ENCODE peak calls at places on chromosomes 7 and 10, in five cellular contexts. S, G, R, O and T are unnamed samples. For H3K4me1, the result is how much of the 10 kb centered on the place peaks cover.

GRCh38 chr7:47482013-47482761 is 99.7 kb downstream of the TNS3 start:
- DNase-seq in S (peak), G (no peak), R (peak), O (peak), T (peak)

GRCh38 chr7:48962821-48963505 is 38.6 kb downstream of the CDC14C start:
- DNase-seq in S (no peak), G (no peak), R (no peak), O (no peak), T (no peak)

GRCh38 chr7:69060516-69060915 is 537.8 kb upstream of the AUTS2 start:
- DNase-seq in S (no peak), G (no peak), R (no peak), O (no peak), T (no peak)

GRCh38 chr10:11483189-11484148 is 128.0 kb downstream of the USP6NL start:
- DNase-seq in S (no peak), G (no peak), R (no peak), O (no peak), T (no peak)

GRCh38 chr7:73644887-73645286 is 20.6 kb upstream of the MLXIPL start:
- DNase-seq in S (no peak), G (no peak), R (no peak), O (no peak), T (no peak)

GRCh38 chr7:91636129-91636724 is 244.3 kb downstream of the MTERF1 start:
- DNase-seq in S (no peak), G (no peak), R (peak), O (peak), T (no peak)

GRCh38 chr7:155961241-155962190 is 149.3 kb upstream of the SHH start:
- DNase-seq in S (no peak), G (peak), R (peak), O (no peak), T (peak)

GRCh38 chr10:123007558-123008378 is 827 bp downstream of the IKZF5 start:
- DNase-seq in S (peak), G (peak), R (peak), O (peak), T (no peak)

GRCh38 chr7:91876391-91877133 is 3.9 kb downstream of the MTERF1 start:
- DNase-seq in S (no peak), G (no peak), R (peak), O (no peak), T (no peak)

GRCh38 chr10:34254596-34254995 is 560.5 kb downstream of the PARD3 start:
- DNase-seq in S (no peak), G (no peak), R (peak), O (no peak), T (no peak)

GRCh38 chr7:36639826-36640225 is 84.5 kb downstream of the AOAH start:
- DNase-seq in S (no peak), G (peak), R (no peak), O (no peak), T (no peak)

GRCh38 chr10:4704034-4704545 is 121.9 kb upstream of the AKR1E2 start:
- DNase-seq in S (no peak), G (no peak), R (peak), O (peak), T (no peak)

GRCh38 chr7:126856691-126857291 is 395.9 kb downstream of the GRM8 start:
- DNase-seq in S (no peak), G (no peak), R (peak), O (peak), T (no peak)

GRCh38 chr7:157177333-157177993 is 38.7 kb downstream of the UBE3C start:
- DNase-seq in S (no peak), G (no peak), R (no peak), O (no peak), T (no peak)

GRCh38 chr7:50246551-50246950 is 58.0 kb upstream of the IKZF1 start:
- DNase-seq in S (no peak), G (no peak), R (no peak), O (no peak), T (no peak)

GRCh38 chr10:118571123-118571522 is 24.3 kb downstream of the PRLHR start:
- DNase-seq in S (peak), G (no peak), R (no peak), O (no peak), T (no peak)

GRCh38 chr7:44761207-44762161 is 12.8 kb downstream of the ZMIZ2 start:
- DNase-seq in S (peak), G (peak), R (no peak), O (no peak), T (no peak)

GRCh38 chr10:5563991-5564536 is 39.3 kb downstream of the CALML3 start:
- DNase-seq in S (no peak), G (peak), R (peak), O (no peak), T (peak)

GRCh38 chr10:30417301-30417700 is 16.7 kb upstream of the MAP3K8 start:
- DNase-seq in S (no peak), G (no peak), R (no peak), O (no peak), T (no peak)

GRCh38 chr7:41655470-41655869 is 47.4 kb downstream of the INHBA start:
- DNase-seq in S (no peak), G (no peak), R (no peak), O (no peak), T (no peak)

GRCh38 chr7:51701935-51702334 is 385.3 kb upstream of the COBL start:
- DNase-seq in S (no peak), G (no peak), R (no peak), O (no peak), T (no peak)

GRCh38 chr10:13891542-13892431 is 305.0 kb downstream of the PRPF18 start:
- DNase-seq in S (no peak), G (no peak), R (peak), O (no peak), T (peak)

GRCh38 chr10:8058274-8059111 is 4.0 kb downstream of the GATA3 start:
- DNase-seq in S (no peak), G (no peak), R (no peak), O (no peak), T (no peak)

GRCh38 chr7:134855467-134855866 is 76.0 kb downstream of the CALD1 start:
- DNase-seq in S (no peak), G (no peak), R (no peak), O (no peak), T (no peak)

GRCh38 chr7:82472966-82473365 is 29.4 kb upstream of the CACNA2D1 start:
- DNase-seq in S (peak), G (no peak), R (no peak), O (no peak), T (no peak)

GRCh38 chr7:126398285-126398684 is 854.5 kb downstream of the GRM8 start:
- DNase-seq in S (no peak), G (no peak), R (no peak), O (no peak), T (no peak)

GRCh38 chr10:131729361-131729760 is 171.4 kb upstream of the PPP2R2D start:
- DNase-seq in S (no peak), G (peak), R (no peak), O (no peak), T (no peak)

GRCh38 chr7:24290004-24290641 is 6.1 kb downstream of the NPY start:
- DNase-seq in S (no peak), G (no peak), R (peak), O (peak), T (no peak)

GRCh38 chr7:73802459-73802858 is 28.3 kb upstream of the CLDN4 start:
- DNase-seq in S (no peak), G (no peak), R (no peak), O (no peak), T (no peak)

GRCh38 chr7:104962781-104963180 is 51.2 kb upstream of the KMT2E start:
- DNase-seq in S (no peak), G (no peak), R (peak), O (peak), T (no peak)

GRCh38 chr10:44978570-44979280 is at the start of gene DEPP1:
- DNase-seq in S (peak), G (peak), R (peak), O (peak), T (peak)

GRCh38 chr10:130412317-130412716 is 276.1 kb downstream of the GLRX3 start:
- DNase-seq in S (no peak), G (no peak), R (no peak), O (no peak), T (no peak)

GRCh38 chr10:34584164-34584563 is 230.9 kb downstream of the PARD3 start:
- DNase-seq in S (no peak), G (no peak), R (peak), O (no peak), T (no peak)

GRCh38 chr10:78972947-78973900 is 95.5 kb upstream of the ZMIZ1 start:
- DNase-seq in S (peak), G (peak), R (peak), O (peak), T (peak)

GRCh38 chr7:106345421-106346166 is 60.8 kb upstream of the NAMPT start:
- DNase-seq in S (no peak), G (no peak), R (peak), O (no peak), T (no peak)

GRCh38 chr7:18902892-18903291 is 214.5 kb downstream of the TWIST1 start:
- DNase-seq in S (no peak), G (no peak), R (no peak), O (no peak), T (no peak)

GRCh38 chr10:73886085-73886529 is 11.8 kb upstream of the CAMK2G start:
- DNase-seq in S (peak), G (peak), R (peak), O (peak), T (peak)

GRCh38 chr7:34236057-34236456 is 330.7 kb downstream of the BMPER start:
- DNase-seq in S (no peak), G (no peak), R (no peak), O (no peak), T (no peak)

GRCh38 chr7:34240450-34240849 is 335.1 kb downstream of the BMPER start:
- DNase-seq in S (no peak), G (no peak), R (no peak), O (no peak), T (no peak)

GRCh38 chr7:34236839-34237492 is 331.6 kb downstream of the BMPER start:
- DNase-seq in S (no peak), G (no peak), R (no peak), O (no peak), T (no peak)

GRCh38 chr7:34237493-34237849 is 332.1 kb downstream of the BMPER start:
- DNase-seq in S (no peak), G (no peak), R (no peak), O (no peak), T (no peak)
- H3K4me1 ChIP-seq in S (under half), G (under half), R (under half), O (under half), T (under half)

DNA sequence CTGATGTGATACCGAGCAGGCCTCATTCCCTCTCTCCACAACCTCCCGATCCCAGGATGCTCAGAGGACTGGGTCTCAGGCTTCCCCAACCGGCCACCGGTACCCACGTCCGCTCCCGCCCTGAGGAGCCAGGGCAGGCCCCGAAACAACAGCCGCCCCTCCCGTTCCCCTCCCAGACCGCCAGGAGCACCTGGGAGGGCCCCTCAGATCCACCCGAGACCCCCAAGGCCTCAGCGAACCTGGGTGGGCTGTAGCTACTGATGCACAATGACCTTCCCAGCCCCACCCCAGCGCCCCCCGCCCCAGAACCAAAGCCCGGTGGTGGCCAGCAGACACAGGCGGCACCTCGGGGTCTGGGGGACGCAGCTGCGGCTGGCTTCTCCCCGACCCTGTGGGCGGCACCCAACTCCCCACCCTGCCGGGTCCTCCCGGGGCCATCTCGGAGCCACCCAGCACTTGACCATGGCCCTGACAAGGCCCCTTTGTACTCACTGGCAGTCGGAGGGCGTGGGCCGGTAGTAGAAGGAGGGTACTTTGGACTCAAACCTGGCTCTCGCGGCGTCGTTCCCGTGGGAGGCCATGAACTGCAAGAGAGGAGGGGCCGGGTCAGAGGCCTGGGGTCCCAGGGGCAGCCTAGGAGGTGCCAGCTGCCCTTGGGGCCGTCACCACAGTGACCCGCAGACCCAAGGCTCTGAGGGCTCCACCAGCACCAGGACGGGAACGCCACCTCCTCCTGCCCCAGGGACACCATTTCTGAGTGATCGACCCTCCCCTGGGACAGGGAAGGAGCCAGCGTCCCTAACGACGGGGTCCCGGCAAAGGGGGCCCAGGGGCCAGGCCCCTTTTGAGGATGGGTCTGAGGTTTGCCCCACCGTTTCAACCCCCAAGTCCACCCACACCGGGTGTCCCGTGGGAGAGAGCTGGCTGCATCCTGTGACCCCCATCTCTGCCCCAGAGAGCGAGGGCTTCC is 28.1 kb downstream of the ADAP1 start:
- DNase-seq in S (peak), G (peak), R (no peak), O (no peak), T (peak)
- H3K27ac ChIP-seq in S (no peak), G (peak), R (no peak), O (no peak), T (no peak)

GRCh38 chr7:78323118-78323517 is 524.5 kb downstream of the PHTF2 start:
- DNase-seq in S (no peak), G (no peak), R (no peak), O (no peak), T (no peak)

GRCh38 chr7:78327718-78328117 is 529.1 kb downstream of the PHTF2 start:
- DNase-seq in S (no peak), G (no peak), R (no peak), O (no peak), T (no peak)

GRCh38 chr7:78326870-78327269 is 528.3 kb downstream of the PHTF2 start:
- DNase-seq in S (no peak), G (no peak), R (no peak), O (no peak), T (no peak)

GRCh38 chr7:78326189-78326588 is 527.6 kb downstream of the PHTF2 start:
- DNase-seq in S (no peak), G (no peak), R (peak), O (no peak), T (no peak)
- H3K4me1 ChIP-seq in S (under half), G (under half), R (under half), O (under half), T (under half)

GRCh38 chr10:28678687-28679457 is 1.6 kb downstream of the BAMBI start:
- DNase-seq in S (no peak), G (no peak), R (peak), O (no peak), T (no peak)
- H3K27ac ChIP-seq in S (no peak), G (no peak), R (peak), O (no peak), T (peak)

DNA sequence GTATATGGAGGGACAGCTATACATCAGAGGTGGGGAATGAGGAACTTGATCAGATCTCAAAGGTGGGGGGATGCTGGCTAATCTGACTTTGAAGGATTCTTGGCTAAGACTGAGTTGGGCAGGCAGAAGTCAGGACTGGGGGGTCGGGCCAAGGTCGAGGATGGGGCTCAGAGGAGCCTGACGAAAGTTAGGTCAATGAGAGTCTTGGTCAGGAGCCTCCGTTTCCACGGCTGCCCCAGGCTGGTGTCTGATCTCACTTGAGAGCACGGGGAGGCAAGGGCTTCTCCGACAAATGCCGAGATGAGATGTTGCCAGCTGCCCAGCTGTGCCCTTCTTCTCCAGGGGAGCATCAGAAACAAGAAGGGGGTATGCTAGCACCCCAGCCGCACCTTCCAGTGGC is 5.7 kb downstream of the SLC29A3 start:
- DNase-seq in S (no peak), G (no peak), R (no peak), O (no peak), T (peak)
- H3K4me1 ChIP-seq in S (under half), G (under half), R (under half), O (under half), T (under half)

GRCh38 chr7:129202058-129202777 is 13.8 kb downstream of the SMO start:
- DNase-seq in S (no peak), G (no peak), R (no peak), O (no peak), T (no peak)
- H3K27ac ChIP-seq in S (no peak), G (no peak), R (no peak), O (no peak), T (no peak)

GRCh38 chr7:26197153-26198115 is 3.1 kb downstream of the HNRNPA2B1 start:
- DNase-seq in S (no peak), G (no peak), R (no peak), O (no peak), T (no peak)
- H3K4me1 ChIP-seq in S (half or more), G (half or more), R (under half), O (under half), T (under half)